ENCODE peak calls at places on chromosomes 5 and 9, in nine cellular contexts. S is type B pancreatic cell, M is brain microvascular endothelial cell, C is DMS 273 treated with DMSO at 0.1 percent for 48 hours, L is hippocampal formation, B is GM18507, D is germinal center, J is amniotic stem cell, W is left ventricle myocardium inferior. O is an unnamed sample.

GRCh38 chr5:142900926-142901325 is 130.7 kb downstream of the ARHGAP26 start:
- DNase-seq in S (no peak), C (no peak), M (peak), L (no peak), D (no peak), W (no peak), J (peak), B (no peak), O (peak)

GRCh38 chr5:54547711-54548250 is 30.2 kb downstream of the SNX18 start:
- DNase-seq in S (no peak), J (no peak), C (no peak), M (peak), D (no peak), B (no peak), W (peak), L (no peak), O (no peak)

GRCh38 chr9:78543353-78543752 is 246.4 kb downstream of the PSAT1 start:
- DNase-seq in B (no peak), D (no peak), L (no peak), W (no peak), C (no peak), S (no peak), M (no peak), J (no peak), O (no peak)

GRCh38 chr5:1004598-1005361 is 3.8 kb upstream of the NKD2 start:
- DNase-seq in L (peak), W (peak), B (no peak), M (no peak), C (no peak), D (no peak), S (peak), J (no peak), O (peak)

GRCh38 chr5:68320094-68320986 is 104.8 kb downstream of the PIK3R1 start:
- DNase-seq in S (no peak), M (no peak), L (no peak), C (no peak), B (no peak), J (no peak), D (no peak), W (no peak), O (no peak)

GRCh38 chr5:91225848-91226686 is 157.1 kb downstream of the ARRDC3 start:
- DNase-seq in S (no peak), B (peak), J (no peak), D (peak), W (no peak), L (no peak), M (no peak), C (no peak), O (peak)

GRCh38 chr5:59264013-59264412 is 629.5 kb downstream of the PDE4D start:
- DNase-seq in W (no peak), C (no peak), M (no peak), B (no peak), L (no peak), D (no peak), S (no peak), J (no peak), O (no peak)

GRCh38 chr5:171863928-171864327 is 78.3 kb downstream of the SMIM23 start:
- DNase-seq in S (no peak), B (no peak), W (no peak), L (no peak), D (no peak), C (no peak), J (peak), M (peak), O (no peak)

GRCh38 chr9:109716631-109717030 is 63.4 kb upstream of the PALM2AKAP2 start:
- DNase-seq in D (no peak), S (no peak), B (no peak), W (no peak), J (no peak), M (no peak), C (no peak), L (no peak), O (no peak)

GRCh38 chr9:112502177-112502946 is 15.7 kb downstream of the KIAA1958 start:
- DNase-seq in M (no peak), B (no peak), C (no peak), W (no peak), J (no peak), S (no peak), L (no peak), D (no peak), O (no peak)

GRCh38 chr5:177085985-177086917 is at the start of gene FGFR4:
- DNase-seq in L (no peak), W (peak), B (peak), C (peak), D (peak), S (no peak), J (no peak), M (peak), O (peak)

GRCh38 chr5:137143244-137143605 is 355.9 kb downstream of the SPOCK1 start:
- DNase-seq in B (no peak), D (no peak), W (no peak), L (no peak), M (no peak), J (no peak), S (no peak), C (no peak), O (no peak)

GRCh38 chr5:9233712-9234111 is 312.2 kb downstream of the SEMA5A start:
- DNase-seq in B (no peak), C (no peak), W (no peak), L (no peak), M (peak), S (no peak), D (no peak), J (no peak), O (peak)

GRCh38 chr9:95024097-95024671 is 293.3 kb downstream of the FANCC start:
- DNase-seq in L (no peak), B (no peak), M (no peak), D (no peak), W (peak), C (no peak), J (no peak), S (no peak), O (peak)

GRCh38 chr5:79792518-79792917 is 102.9 kb downstream of the CMYA5 start:
- DNase-seq in S (no peak), C (no peak), J (no peak), D (no peak), W (no peak), B (no peak), M (no peak), L (no peak), O (no peak)

GRCh38 chr5:36573441-36573840 is 33.0 kb upstream of the SLC1A3 start:
- DNase-seq in J (no peak), D (no peak), M (peak), L (no peak), C (no peak), B (no peak), W (no peak), S (no peak), O (no peak)

GRCh38 chr9:133102190-133103021 is 18.6 kb downstream of the RALGDS start:
- DNase-seq in S (no peak), M (no peak), D (no peak), W (no peak), L (no peak), C (no peak), J (no peak), B (no peak), O (no peak)

GRCh38 chr5:124059200-124059599 is 547.2 kb downstream of the CSNK1G3 start:
- DNase-seq in M (no peak), J (no peak), W (no peak), D (no peak), L (no peak), C (no peak), S (no peak), B (no peak), O (no peak)

GRCh38 chr9:133558191-133559126 is 24.0 kb downstream of the ADAMTSL2 start:
- DNase-seq in C (no peak), M (peak), J (peak), W (peak), D (peak), S (no peak), B (peak), L (peak), O (peak)

GRCh38 chr5:180201051-180201987 is 7.7 kb downstream of the RASGEF1C start:
- DNase-seq in M (no peak), J (no peak), W (no peak), D (no peak), B (no peak), L (peak), S (no peak), C (no peak), O (peak)

GRCh38 chr5:142433526-142434321 is 108.9 kb upstream of the SPRY4 start:
- DNase-seq in M (peak), B (no peak), W (no peak), C (no peak), D (no peak), J (no peak), L (no peak), S (no peak), O (no peak)

GRCh38 chr5:57735754-57736153 is 253.1 kb upstream of the ACTBL2 start:
- DNase-seq in D (no peak), W (no peak), J (peak), L (no peak), S (no peak), C (no peak), B (no peak), M (peak), O (no peak)

GRCh38 chr5:65299841-65300240 is 181.9 kb downstream of the ADAMTS6 start:
- DNase-seq in W (no peak), M (peak), S (no peak), J (peak), B (no peak), D (no peak), C (no peak), L (no peak), O (no peak)

GRCh38 chr5:73766902-73767301 is 140.9 kb downstream of the ARHGEF28 start:
- DNase-seq in L (no peak), B (no peak), W (no peak), S (no peak), D (no peak), M (no peak), C (no peak), J (no peak), O (no peak)

GRCh38 chr5:7877851-7878250 is 8.9 kb downstream of the MTRR start:
- DNase-seq in C (no peak), S (no peak), J (no peak), D (no peak), M (peak), W (no peak), L (no peak), B (no peak), O (no peak)

GRCh38 chr5:150301901-150302300 is 804 bp downstream of the ARSI start:
- DNase-seq in W (no peak), B (no peak), L (no peak), S (no peak), C (no peak), M (no peak), J (no peak), D (no peak), O (no peak)

GRCh38 chr9:21789541-21790037 is 12.8 kb upstream of the MTAP start:
- DNase-seq in L (peak), J (peak), D (peak), M (peak), C (peak), S (no peak), W (no peak), B (peak), O (peak)

GRCh38 chr9:23123048-23123632 is 676.5 kb downstream of the DMRTA1 start:
- DNase-seq in M (peak), C (no peak), B (no peak), L (peak), D (no peak), J (peak), W (no peak), S (no peak), O (peak)

GRCh38 chr9:12740845-12741244 is 34.0 kb upstream of the LURAP1L start:
- DNase-seq in W (no peak), C (no peak), J (no peak), B (no peak), M (peak), S (no peak), L (no peak), D (no peak), O (no peak)

GRCh38 chr5:125151150-125151932 is 404.9 kb upstream of the ZNF608 start:
- DNase-seq in M (no peak), B (no peak), C (no peak), L (peak), J (no peak), S (no peak), D (no peak), W (no peak), O (peak)

GRCh38 chr9:120868339-120868675 is 8.7 kb downstream of the PHF19 start:
- DNase-seq in S (no peak), L (peak), J (no peak), D (no peak), M (no peak), B (no peak), W (no peak), C (no peak), O (no peak)

GRCh38 chr5:172525633-172526360 is 71.5 kb upstream of the SH3PXD2B start:
- DNase-seq in C (no peak), L (no peak), S (peak), B (no peak), W (no peak), D (no peak), J (no peak), M (no peak), O (no peak)

O was measured in left kidney.